ENCODE peak calls at places on chromosomes 16 and 17, in eight cellular contexts. Y is progenitor cell of endocrine pancreas, P is nucleus accumbens, U is A172, W is IMR-90, F is GM12878, I is D341Med, O is Caki2. V is an unnamed sample.

GRCh38 chr16:88750854-88751253 is 34.2 kb downstream of the PIEZO1 start:
- DNase-seq in Y (no peak), P (no peak), U (no peak), W (no peak), F (no peak), I (peak), O (no peak), V (no peak)

GRCh38 chr17:18988546-18989173 is 15.9 kb downstream of the FAM83G start:
- DNase-seq in Y (no peak), P (no peak), U (peak), W (no peak), F (no peak), I (no peak), O (peak), V (no peak)

GRCh38 chr17:67215991-67216421 is 29.0 kb downstream of the HELZ start:
- DNase-seq in Y (no peak), P (no peak), U (no peak), W (no peak), F (no peak), I (no peak), O (peak), V (no peak)

GRCh38 chr17:17237026-17237799 is at the start of gene FLCN:
- DNase-seq in Y (peak), P (peak), U (peak), W (peak), F (peak), I (peak), O (peak), V (peak)

GRCh38 chr17:79955961-79956735 is 79.5 kb downstream of the TBC1D16 start:
- DNase-seq in Y (no peak), P (no peak), U (no peak), W (no peak), F (no peak), I (no peak), O (no peak), V (no peak)

GRCh38 chr16:77721752-77722314 is 481 bp upstream of the NUDT7 start:
- DNase-seq in Y (no peak), P (no peak), U (no peak), W (no peak), F (no peak), I (no peak), O (no peak), V (no peak)

GRCh38 chr17:37490022-37490587 is 414 bp downstream of the DUSP14 start:
- DNase-seq in Y (peak), P (peak), U (peak), W (peak), F (no peak), I (peak), O (peak), V (peak)

GRCh38 chr16:6932871-6933390 is 399.7 kb upstream of the RBFOX1 start:
- DNase-seq in Y (no peak), P (no peak), U (no peak), W (no peak), F (no peak), I (no peak), O (peak), V (no peak)

GRCh38 chr17:17088104-17088485 is 45.8 kb downstream of the MPRIP start:
- DNase-seq in Y (no peak), P (peak), U (no peak), W (no peak), F (no peak), I (no peak), O (no peak), V (no peak)

GRCh38 chr16:4383591-4384495 is 12.2 kb downstream of the VASN start:
- DNase-seq in Y (no peak), P (no peak), U (no peak), W (no peak), F (no peak), I (no peak), O (no peak), V (no peak)

GRCh38 chr17:37031493-37032083 is 82.8 kb downstream of the AATF start:
- DNase-seq in Y (no peak), P (no peak), U (no peak), W (no peak), F (no peak), I (no peak), O (no peak), V (no peak)

GRCh38 chr17:3964203-3965122 is at the start of gene ATP2A3:
- DNase-seq in Y (no peak), P (no peak), U (no peak), W (no peak), F (no peak), I (peak), O (peak), V (no peak)

GRCh38 chr16:57999366-57999970 is 1.0 kb downstream of the ZNF319 start:
- DNase-seq in Y (no peak), P (no peak), U (peak), W (peak), F (no peak), I (no peak), O (no peak), V (no peak)

GRCh38 chr17:74815671-74816370 is 39.7 kb upstream of the NAT9 start:
- DNase-seq in Y (no peak), P (no peak), U (no peak), W (no peak), F (no peak), I (no peak), O (no peak), V (no peak)

GRCh38 chr16:50864386-50864785 is 122.5 kb downstream of the CYLD start:
- DNase-seq in Y (no peak), P (no peak), U (no peak), W (no peak), F (no peak), I (no peak), O (no peak), V (no peak)

GRCh38 chr17:28916302-28916934 is 13.5 kb upstream of the DHRS13 start:
- DNase-seq in Y (peak), P (no peak), U (peak), W (peak), F (no peak), I (peak), O (peak), V (no peak)

GRCh38 chr17:80586464-80587228 is 42.0 kb downstream of the RPTOR start:
- DNase-seq in Y (no peak), P (no peak), U (no peak), W (peak), F (no peak), I (no peak), O (no peak), V (no peak)

GRCh38 chr17:1953866-1954265 is 71.3 kb downstream of the RTN4RL1 start:
- DNase-seq in Y (no peak), P (no peak), U (no peak), W (no peak), F (no peak), I (no peak), O (no peak), V (no peak)

V was measured in GOT3.